ENCODE peak calls at places on chromosomes 4 and X, in nine cellular contexts. A is activated naive CD4-positive, alpha-beta T cell treated with anti-CD3 and anti-CD28 coated beads for 36 hours; D is RWPE1; P is stimulated activated naive CD8-positive, alpha-beta T cell treated with anti-CD3 and anti-CD28 coated beads, Interleukin-15, Interleukin-2, amounts not matched to agents 100 U/mL and 50 U/mL, for 24 hours; L is NCI-H1436; I is hypothalamus; V is posterior cingulate gyrus; C is activated naive CD8-positive, alpha-beta T cell treated with anti-CD3 and anti-CD28 coated beads, Interleukin-2, amount 50 U/mL, for 24 hours; B is NCI-H1092. G is an unnamed sample.

GRCh38 chrX:71622347-71623104 is 4.2 kb upstream of the CXCR3 start:
- DNase-seq in A (peak; percentile 88), D (peak; percentile 42), P (peak; percentile 72), L (peak; percentile 28), I (peak; percentile 7), V (peak; percentile 56), C (peak; percentile 68), B (peak; percentile 71), G (no peak)

GRCh38 chr4:175531405-175532091 is 280.5 kb downstream of the GPM6A start:
- DNase-seq in A (no peak), D (peak; percentile 8), P (no peak), L (no peak), I (no peak), V (no peak), C (no peak), B (no peak), G (no peak)

GRCh38 chrX:140157611-140158010 is 192.3 kb upstream of the CXorf66 start:
- DNase-seq in A (no peak), D (no peak), P (no peak), L (no peak), I (no peak), V (no peak), C (no peak), B (no peak), G (no peak)

GRCh38 chr4:30696195-30696594 is 24.0 kb upstream of the PCDH7 start:
- DNase-seq in A (no peak), D (no peak), P (no peak), L (no peak), I (no peak), V (no peak), C (no peak), B (no peak), G (no peak)

GRCh38 chrX:39204945-39205344 is 403.7 kb downstream of the MID1IP1 start:
- DNase-seq in A (peak; percentile 66), D (no peak), P (peak; percentile 57), L (no peak), I (no peak), V (no peak), C (peak; percentile 40), B (no peak), G (no peak)

GRCh38 chr4:13783800-13784411 is 156.4 kb upstream of the BOD1L1 start:
- DNase-seq in A (no peak), D (peak; percentile 2), P (no peak), L (no peak), I (no peak), V (peak; percentile 24), C (no peak), B (no peak), G (no peak)

GRCh38 chrX:152845618-152846240 is 14.9 kb downstream of the NSDHL start:
- DNase-seq in A (no peak), D (no peak), P (no peak), L (no peak), I (no peak), V (no peak), C (no peak), B (no peak), G (no peak)

GRCh38 chr4:163492951-163493504 is 1.5 kb upstream of the TMA16 start:
- DNase-seq in A (no peak), D (peak; percentile 4), P (no peak), L (no peak), I (no peak), V (no peak), C (no peak), B (no peak), G (no peak)

GRCh38 chr4:51894246-51894645 is 51.3 kb downstream of the DCUN1D4 start:
- DNase-seq in A (no peak), D (peak; percentile 67), P (no peak), L (no peak), I (no peak), V (no peak), C (no peak), B (no peak), G (no peak)

GRCh38 chr4:83285022-83285387 is 407 bp upstream of the COQ2 start:
- DNase-seq in A (peak; percentile 33), D (peak; percentile 22), P (no peak), L (no peak), I (no peak), V (no peak), C (peak; percentile 16), B (peak; percentile 4), G (peak; percentile 79)

GRCh38 chrX:79365591-79365990 is 1.5 kb downstream of the ITM2A start:
- DNase-seq in A (no peak), D (no peak), P (no peak), L (no peak), I (no peak), V (no peak), C (no peak), B (no peak), G (no peak)

GRCh38 chrX:69050051-69050785 is 115.0 kb downstream of the PJA1 start:
- DNase-seq in A (no peak), D (no peak), P (no peak), L (no peak), I (no peak), V (no peak), C (no peak), B (no peak), G (no peak)

GRCh38 chr4:76640252-76640925 is 205.4 kb downstream of the SHROOM3 start:
- DNase-seq in A (no peak), D (peak; percentile 43), P (no peak), L (peak; percentile 81), I (no peak), V (peak; percentile 27), C (no peak), B (peak; percentile 75), G (no peak)

GRCh38 chr4:38867478-38868054 is at the start of gene FAM114A1:
- DNase-seq in A (no peak), D (peak; percentile 79), P (peak; percentile 51), L (peak; percentile 35), I (no peak), V (peak; percentile 43), C (peak; percentile 37), B (peak; percentile 15), G (peak; percentile 53)

GRCh38 chrX:12403474-12404082 is 265.3 kb downstream of the FRMPD4 start:
- DNase-seq in A (no peak), D (no peak), P (no peak), L (no peak), I (no peak), V (no peak), C (no peak), B (no peak), G (no peak)

GRCh38 chr4:107989162-107989536 is 540 bp upstream of the HADH start:
- DNase-seq in A (no peak), D (no peak), P (no peak), L (no peak), I (no peak), V (no peak), C (no peak), B (no peak), G (no peak)

GRCh38 chr4:38371391-38371851 is 292.6 kb upstream of the KLF3 start:
- DNase-seq in A (no peak), D (no peak), P (no peak), L (no peak), I (no peak), V (no peak), C (no peak), B (no peak), G (no peak)

GRCh38 chrX:18895157-18895952 is 88.6 kb downstream of the PHKA2 start:
- DNase-seq in A (no peak), D (peak; percentile 63), P (no peak), L (no peak), I (no peak), V (peak; percentile 8), C (no peak), B (no peak), G (no peak)

GRCh38 chrX:80812176-80812575 is 2.5 kb upstream of the BRWD3 start:
- DNase-seq in A (peak; percentile 52), D (no peak), P (peak; percentile 29), L (no peak), I (peak; percentile 0), V (no peak), C (peak; percentile 14), B (no peak), G (peak; percentile 54)

GRCh38 chrX:44055638-44056037 is 82.4 kb upstream of the NDP start:
- DNase-seq in A (no peak), D (no peak), P (no peak), L (no peak), I (no peak), V (no peak), C (no peak), B (no peak), G (no peak)

GRCh38 chrX:46279925-46280313 is 265.3 kb downstream of the ZNF674 start:
- DNase-seq in A (no peak), D (peak; percentile 46), P (no peak), L (no peak), I (no peak), V (no peak), C (no peak), B (no peak), G (no peak)

GRCh38 chrX:31007347-31007746 is 64.5 kb downstream of the FTHL17 start:
- DNase-seq in A (no peak), D (no peak), P (no peak), L (no peak), I (no peak), V (no peak), C (no peak), B (no peak), G (no peak)

GRCh38 chr4:9997881-9998280 is 23.4 kb downstream of the SLC2A9 start:
- DNase-seq in A (no peak), D (no peak), P (no peak), L (no peak), I (no peak), V (no peak), C (no peak), B (no peak), G (no peak)

GRCh38 chr4:169372791-169373190 is 102.0 kb upstream of the SH3RF1 start:
- DNase-seq in A (no peak), D (no peak), P (no peak), L (no peak), I (no peak), V (no peak), C (no peak), B (no peak), G (no peak)

GRCh38 chr4:121191351-121191750 is 27.2 kb upstream of the TNIP3 start:
- DNase-seq in A (no peak), D (no peak), P (no peak), L (no peak), I (no peak), V (no peak), C (no peak), B (no peak), G (no peak)

GRCh38 chrX:151153086-151153485 is 23.3 kb upstream of the GPR50 start:
- DNase-seq in A (no peak), D (peak; percentile 57), P (no peak), L (no peak), I (no peak), V (no peak), C (no peak), B (no peak), G (no peak)

GRCh38 chr4:48432017-48432416 is 51.1 kb upstream of the SLC10A4 start:
- DNase-seq in A (no peak), D (no peak), P (no peak), L (no peak), I (no peak), V (no peak), C (no peak), B (no peak), G (no peak)

GRCh38 chr4:1615786-1616573 is 68.1 kb downstream of the FAM53A start:
- DNase-seq in A (no peak), D (no peak), P (no peak), L (no peak), I (no peak), V (no peak), C (no peak), B (no peak), G (no peak)

GRCh38 chr4:128635141-128635911 is 174.2 kb upstream of the JADE1 start:
- DNase-seq in A (no peak), D (no peak), P (no peak), L (peak; percentile 79), I (peak; percentile 26), V (peak; percentile 74), C (no peak), B (peak; percentile 66), G (no peak)

GRCh38 chr4:1234811-1235292 is 14.1 kb downstream of the CTBP1 start:
- DNase-seq in A (no peak), D (no peak), P (no peak), L (no peak), I (no peak), V (no peak), C (no peak), B (no peak), G (peak; percentile 30)

GRCh38 chr4:174591243-174592021 is 69.1 kb upstream of the HPGD start:
- DNase-seq in A (no peak), D (no peak), P (no peak), L (no peak), I (no peak), V (no peak), C (no peak), B (no peak), G (no peak)

G was measured in CD14-positive monocyte.